ENCODE peak calls at places on chromosomes 5 and 9, in seven cellular contexts. Y is right atrium auricular region, L is choroid plexus epithelial cell, S is GM06990, E is AG04450, J is left ventricle myocardium inferior, T is dorsolateral prefrontal cortex. G is an unnamed sample.

GRCh38 chr5:95124731-95125130 is 160.2 kb downstream of the MCTP1 start:
- DNase-seq in E (no peak), S (no peak), Y (no peak), L (no peak), J (no peak), T (no peak), G (no peak)

GRCh38 chr9:85553475-85553874 is 188.3 kb downstream of the AGTPBP1 start:
- DNase-seq in J (no peak), T (no peak), E (no peak), S (peak), Y (no peak), L (no peak), G (no peak)

GRCh38 chr5:98349990-98350365 is 423.5 kb upstream of the RGMB start:
- DNase-seq in J (no peak), T (no peak), L (no peak), E (no peak), S (no peak), Y (no peak), G (no peak)

GRCh38 chr5:114467729-114468128 is 105.9 kb downstream of the KCNN2 start:
- DNase-seq in L (no peak), J (no peak), T (no peak), S (no peak), E (no peak), Y (no peak), G (no peak)

GRCh38 chr9:37994639-37995347 is 74.2 kb downstream of the SHB start:
- DNase-seq in E (peak), T (peak), L (peak), Y (peak), J (peak), S (peak), G (peak)

GRCh38 chr9:16367605-16368424 is 502.7 kb downstream of the BNC2 start:
- DNase-seq in Y (peak), E (no peak), S (no peak), J (no peak), L (no peak), T (no peak), G (no peak)

GRCh38 chr5:87069311-87069710 is 198.4 kb upstream of the RASA1 start:
- DNase-seq in S (no peak), J (no peak), Y (no peak), T (no peak), L (no peak), E (no peak), G (no peak)

GRCh38 chr5:72290356-72291133 is 29.5 kb downstream of the MRPS27 start:
- DNase-seq in T (no peak), J (no peak), Y (no peak), L (peak), E (no peak), S (no peak), G (no peak)

GRCh38 chr9:14279671-14280070 is 34.3 kb downstream of the NFIB start:
- DNase-seq in L (peak), S (no peak), E (no peak), Y (no peak), J (no peak), T (no peak), G (no peak)

GRCh38 chr5:65868509-65868908 is 57.9 kb upstream of the ERBIN start:
- DNase-seq in Y (no peak), S (no peak), E (no peak), L (no peak), J (no peak), T (no peak), G (no peak)

GRCh38 chr5:172681421-172681820 is 40.4 kb downstream of the NEURL1B start:
- DNase-seq in T (no peak), S (no peak), Y (no peak), L (no peak), E (no peak), J (no peak), G (no peak)

GRCh38 chr9:127612993-127613954 is 1.2 kb downstream of the STXBP1 start:
- DNase-seq in S (peak), J (peak), T (peak), E (no peak), Y (peak), L (peak), G (no peak)

GRCh38 chr5:31639488-31640011 is 619 bp downstream of the PDZD2 start:
- DNase-seq in Y (no peak), E (no peak), J (no peak), S (no peak), T (no peak), L (no peak), G (no peak)

GRCh38 chr9:71249729-71250317 is 128.4 kb upstream of the TRPM3 start:
- DNase-seq in T (no peak), Y (no peak), E (peak), J (no peak), L (peak), S (no peak), G (peak)

GRCh38 chr5:124797665-124798087 is 51.2 kb upstream of the ZNF608 start:
- DNase-seq in J (peak), T (no peak), L (no peak), Y (peak), S (no peak), E (no peak), G (no peak)

GRCh38 chr9:117535439-117535838 is 120.6 kb upstream of the ASTN2 start:
- DNase-seq in T (no peak), E (no peak), L (no peak), S (no peak), J (no peak), Y (no peak), G (no peak)

GRCh38 chr5:31963358-31963757 is 210.8 kb downstream of the GOLPH3 start:
- DNase-seq in E (no peak), T (no peak), J (peak), L (peak), Y (no peak), S (no peak), G (no peak)

GRCh38 chr5:10987881-10988504 is 227.0 kb upstream of the DAP start:
- DNase-seq in E (no peak), T (peak), L (peak), J (peak), S (peak), Y (peak), G (peak)

GRCh38 chr9:103942652-103943051 is 151.5 kb upstream of the SMC2 start:
- DNase-seq in Y (no peak), S (no peak), T (no peak), L (no peak), E (no peak), J (no peak), G (no peak)

GRCh38 chr9:114082017-114082735 is 4.1 kb upstream of the AMBP start:
- DNase-seq in J (peak), L (peak), E (peak), Y (peak), S (no peak), T (peak), G (peak)

GRCh38 chr9:100999914-101000540 is 28.5 kb upstream of the PLPPR1 start:
- DNase-seq in L (no peak), T (no peak), Y (no peak), E (no peak), J (no peak), S (no peak), G (no peak)

GRCh38 chr5:62341783-62342475 is 35.9 kb downstream of the KIF2A start:
- DNase-seq in J (no peak), S (no peak), L (no peak), T (no peak), E (no peak), Y (no peak), G (peak)

GRCh38 chr5:83957188-83957587 is 236.5 kb upstream of the HAPLN1 start:
- DNase-seq in E (no peak), T (no peak), L (peak), Y (no peak), J (no peak), S (no peak), G (no peak)

GRCh38 chr9:304519-305185 is 90.0 kb downstream of the DOCK8 start:
- DNase-seq in Y (no peak), E (no peak), L (peak), T (no peak), S (no peak), J (no peak), G (no peak)

GRCh38 chr5:174191076-174191475 is 145.6 kb downstream of the NSG2 start:
- DNase-seq in J (no peak), T (no peak), Y (no peak), L (no peak), E (no peak), S (no peak), G (no peak)

GRCh38 chr9:111843971-111844370 is 49.2 kb upstream of the SHOC1 start:
- DNase-seq in S (no peak), J (no peak), L (no peak), E (no peak), Y (no peak), T (no peak), G (no peak)

GRCh38 chr5:51373880-51374523 is 9.2 kb upstream of the ISL1 start:
- DNase-seq in E (no peak), S (no peak), T (no peak), Y (no peak), L (no peak), J (no peak), G (no peak)

DNA sequence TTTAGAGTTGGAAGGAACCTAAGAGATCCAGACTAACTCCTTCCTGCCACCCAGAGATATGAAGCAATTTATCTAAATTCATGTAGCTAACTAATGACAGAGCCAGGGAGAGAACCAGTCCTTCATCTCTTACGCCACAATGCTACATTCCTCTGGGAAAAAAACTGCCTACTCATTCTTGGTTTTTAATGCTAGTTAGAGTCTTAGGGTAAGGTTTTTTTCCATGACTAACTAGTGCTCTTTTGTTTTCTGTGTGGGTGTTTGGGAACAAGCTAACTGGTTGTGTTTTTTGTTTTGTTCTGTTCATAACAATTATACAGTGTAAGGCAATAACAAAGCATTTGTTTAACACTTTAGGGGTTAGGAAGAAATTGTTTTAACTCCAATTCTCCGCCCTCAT is 52.4 kb downstream of the SLC44A1 start:
- DNase-seq in S (no peak), Y (no peak), J (no peak), E (peak), L (peak), T (no peak), G (no peak)
- H3K4me3 ChIP-seq in S (no peak), Y (no peak), J (no peak), E (no peak), L (no peak), T (no peak), G (no peak)

GRCh38 chr5:120368923-120369715 is 95.0 kb upstream of the PRR16 start:
- DNase-seq in L (peak), J (no peak), S (no peak), Y (no peak), T (no peak), E (no peak), G (no peak)
- TF ChIP-seq CTCF in L (no peak), J (no peak), S (no peak), Y (no peak), T (no peak), E (no peak), G (no peak)

GRCh38 chr9:126365780-126366179 is 39.2 kb downstream of the MVB12B start:
- DNase-seq in Y (no peak), S (no peak), E (no peak), J (no peak), L (no peak), T (no peak), G (no peak)

GRCh38 chr9:126360073-126360472 is 33.4 kb downstream of the MVB12B start:
- DNase-seq in Y (no peak), E (no peak), J (no peak), S (no peak), T (no peak), L (no peak), G (no peak)

GRCh38 chr9:126361810-126362238 is 35.2 kb downstream of the MVB12B start:
- DNase-seq in J (no peak), S (no peak), L (no peak), E (no peak), T (no peak), Y (no peak), G (no peak)

GRCh38 chr9:126363847-126364671 is 37.4 kb downstream of the MVB12B start:
- DNase-seq in L (no peak), J (no peak), S (no peak), T (no peak), Y (no peak), E (peak), G (no peak)

GRCh38 chr9:126363250-126363649 is 36.6 kb downstream of the MVB12B start:
- DNase-seq in Y (no peak), L (no peak), E (no peak), S (no peak), T (no peak), J (no peak), G (no peak)
- H3K4me3 ChIP-seq in Y (no peak), L (no peak), E (no peak), S (no peak), T (no peak), J (no peak), G (no peak)

DNA sequence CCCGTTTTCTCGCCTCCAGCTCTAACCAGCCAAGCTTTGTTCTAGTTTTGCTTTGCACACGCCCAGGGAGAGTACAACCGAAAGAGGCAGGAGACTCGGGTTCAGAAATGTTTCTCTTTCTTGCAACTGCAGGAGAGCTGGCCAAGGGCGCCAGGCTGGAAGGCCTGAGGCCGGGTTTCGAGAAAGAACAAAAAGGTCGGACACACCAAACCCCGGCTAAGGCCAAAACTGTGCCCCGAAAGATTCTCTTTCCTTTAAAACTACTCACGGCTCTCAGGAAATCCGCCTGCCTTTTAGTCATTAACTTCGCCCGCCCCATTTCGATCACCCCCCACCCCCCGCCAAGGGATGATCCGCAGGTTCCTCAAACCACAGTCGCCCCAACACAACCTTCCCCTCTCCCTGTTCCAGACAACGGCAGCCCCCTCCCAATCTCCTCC is 624 bp downstream of the FEM1C start:
- DNase-seq in L (peak), J (peak), E (no peak), T (peak), Y (peak), S (no peak), G (peak)
- TF ChIP-seq CTCF in L (peak), J (no peak), E (no peak), T (no peak), Y (no peak), S (no peak), G (no peak)

GRCh38 chr9:135949666-135950134 is 11.5 kb downstream of the UBAC1 start:
- DNase-seq in Y (no peak), J (no peak), E (no peak), L (no peak), T (no peak), S (no peak), G (no peak)

GRCh38 chr9:135948873-135949665 is 12.1 kb downstream of the UBAC1 start:
- DNase-seq in S (no peak), L (no peak), J (no peak), E (no peak), T (no peak), Y (no peak), G (no peak)

GRCh38 chr9:135950135-135950682 is 11.0 kb downstream of the UBAC1 start:
- DNase-seq in Y (no peak), T (no peak), S (no peak), J (no peak), E (no peak), L (no peak), G (no peak)

GRCh38 chr9:135952664-135953206 is 8.4 kb downstream of the UBAC1 start:
- DNase-seq in T (no peak), E (no peak), L (no peak), J (no peak), S (no peak), Y (no peak), G (no peak)

DNA sequence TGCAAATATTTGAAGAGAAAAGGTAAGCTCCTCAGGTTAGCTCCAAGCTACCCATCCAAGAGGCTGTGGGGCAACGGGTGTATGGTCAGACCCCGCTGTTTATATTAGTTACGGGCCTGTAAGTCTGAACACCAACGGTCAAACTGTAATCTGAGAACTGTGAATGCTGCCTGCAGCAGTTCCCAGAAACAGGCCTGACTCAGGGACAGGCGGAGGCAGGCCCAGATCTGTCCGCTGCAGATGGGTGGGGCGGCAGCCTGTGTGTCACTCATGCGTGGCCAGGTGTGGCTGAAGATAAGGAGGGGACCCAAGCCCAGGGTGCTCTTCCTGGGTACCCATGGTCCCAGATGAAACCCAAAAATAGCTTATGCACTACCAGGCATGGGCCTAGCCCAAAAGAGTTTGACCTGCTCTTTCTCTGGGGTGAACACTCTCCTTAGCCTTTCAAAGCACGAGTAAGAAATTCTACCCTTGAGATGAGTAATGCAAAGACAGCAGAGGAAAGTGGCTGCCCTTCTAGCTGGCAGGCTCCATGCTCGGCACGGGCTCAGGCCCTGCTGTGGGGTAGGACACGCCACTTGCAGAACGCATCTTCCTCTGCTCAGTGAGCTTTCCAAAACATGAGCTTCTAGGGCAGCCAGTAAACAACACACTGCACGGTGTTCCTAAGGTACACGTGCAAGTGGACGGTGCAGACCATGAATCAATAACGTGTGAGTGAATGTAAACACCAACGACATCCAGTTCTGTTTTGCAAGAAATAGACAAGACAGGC is 9.1 kb downstream of the UBAC1 start:
- DNase-seq in S (no peak), T (no peak), L (peak), E (peak), J (no peak), Y (no peak), G (no peak)
- H3K4me3 ChIP-seq in S (no peak), T (no peak), L (no peak), E (no peak), J (no peak), Y (no peak), G (no peak)

GRCh38 chr5:175696139-175696854 is 38.4 kb downstream of the HRH2 start:
- DNase-seq in J (peak), E (no peak), T (peak), Y (peak), L (peak), S (peak), G (peak)
- TF ChIP-seq CTCF in J (peak), E (peak), T (peak), Y (peak), L (peak), S (peak), G (peak)

GRCh38 chr5:159553792-159554191 is 223.5 kb upstream of the IL12B start:
- DNase-seq in Y (no peak), T (no peak), S (no peak), E (no peak), J (no peak), L (no peak), G (no peak)
- H3K4me3 ChIP-seq in Y (no peak), T (no peak), S (no peak), E (no peak), J (no peak), L (no peak), G (no peak)

DNA sequence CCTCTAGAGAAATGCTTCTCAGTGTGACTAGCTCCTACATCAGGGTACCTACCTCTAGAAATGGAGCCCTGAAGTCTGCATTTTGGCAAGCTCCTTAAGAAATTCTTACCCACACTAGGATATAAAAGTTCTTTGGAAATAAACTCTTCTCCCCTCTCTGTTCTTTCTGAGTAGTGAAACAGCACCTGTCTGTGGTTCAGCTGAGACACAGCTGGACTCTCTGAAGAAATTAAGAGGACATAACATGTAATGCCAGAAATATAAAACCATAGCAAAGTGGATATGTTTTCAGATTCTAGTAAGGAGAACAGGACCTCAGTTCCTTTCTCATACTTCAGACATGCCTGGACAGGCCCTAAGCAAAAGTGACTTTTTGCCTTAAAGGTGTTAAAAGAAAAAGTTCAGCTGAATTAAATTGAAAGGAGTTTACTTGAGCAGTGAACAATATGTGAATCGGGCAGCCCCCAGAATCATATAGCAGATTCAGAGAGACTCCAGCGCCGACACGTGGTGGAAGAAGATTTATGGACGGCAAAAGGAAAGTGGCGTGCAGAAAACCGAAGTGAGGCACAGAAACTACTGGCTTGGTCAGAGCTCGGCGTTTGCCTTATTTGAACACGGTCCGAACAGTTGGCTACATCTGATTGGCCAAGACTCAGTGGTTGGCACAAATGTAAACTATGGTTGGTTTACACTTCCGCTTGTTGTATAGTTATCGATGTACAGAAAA is 64.5 kb downstream of the PRKACG start:
- DNase-seq in T (no peak), S (peak), Y (no peak), J (peak), L (peak), E (no peak), G (peak)
- TF ChIP-seq CTCF in T (peak), S (peak), Y (no peak), J (peak), L (peak), E (peak), G (peak)

GRCh38 chr5:40688127-40688756 is 8.5 kb downstream of the PTGER4 start:
- DNase-seq in E (peak), S (peak), J (peak), L (peak), T (peak), Y (peak), G (peak)

GRCh38 chr5:40683351-40683750 is 3.6 kb downstream of the PTGER4 start:
- DNase-seq in T (no peak), L (no peak), Y (no peak), J (no peak), S (no peak), E (no peak), G (no peak)

GRCh38 chr5:40687316-40687715 is 7.6 kb downstream of the PTGER4 start:
- DNase-seq in T (no peak), E (no peak), S (no peak), J (no peak), Y (no peak), L (no peak), G (peak)

GRCh38 chr5:40685191-40685590 is 5.5 kb downstream of the PTGER4 start:
- DNase-seq in T (no peak), E (no peak), J (no peak), L (no peak), Y (no peak), S (no peak), G (no peak)

DNA sequence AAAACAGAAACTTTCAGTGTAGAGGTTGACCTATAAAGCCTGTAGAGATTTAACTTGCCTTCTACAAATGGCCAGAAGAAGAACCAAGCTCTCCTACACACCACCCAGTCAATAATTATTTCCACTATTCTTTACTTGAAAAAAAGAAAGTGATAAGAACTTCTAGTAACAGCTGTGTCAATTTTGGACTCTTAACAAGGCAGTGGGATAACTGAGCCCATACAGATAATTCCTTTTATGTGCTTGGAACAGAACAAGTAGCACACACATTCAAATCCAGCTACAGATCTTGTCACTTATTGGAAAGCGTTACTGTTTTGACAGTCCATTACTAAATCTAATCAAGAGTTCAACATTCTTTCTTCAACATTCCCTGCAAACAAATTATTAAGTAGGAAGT is 6.2 kb downstream of the PTGER4 start:
- DNase-seq in S (no peak), E (no peak), J (no peak), L (no peak), T (no peak), Y (no peak), G (no peak)
- H3K4me3 ChIP-seq in S (no peak), E (no peak), J (peak), L (no peak), T (no peak), Y (no peak), G (no peak)